ENCODE peak calls at places on chromosomes 7 and 10, in ten cellular contexts. U is CD8-positive, alpha-beta T cell; G is naive thymus-derived CD4-positive, alpha-beta T cell; X is colonic mucosa; P is astrocyte; O is right cardiac atrium; H is IMR-90; J is mucosa of descending colon; Y is SK-N-SH; B is A549. W is an unnamed sample. For H3K9me3 and H3K4me1, the result is how much of the 10 kb centered on the place peaks cover.

GRCh38 chr10:110617455-110618162 is 26.5 kb upstream of the RBM20 start:
- DNase-seq in X (no peak), O (no peak), H (no peak), B (no peak), J (no peak), Y (no peak), U (no peak), G (peak), P (no peak), W (no peak)

GRCh38 chr10:113151178-113151577 is 201.1 kb downstream of the TCF7L2 start:
- DNase-seq in P (no peak), U (no peak), B (no peak), G (no peak), J (no peak), Y (no peak), O (no peak), H (no peak), X (no peak), W (no peak)

GRCh38 chr7:116224492-116225098 is 14.3 kb downstream of the TES start:
- DNase-seq in B (no peak), Y (no peak), J (no peak), P (no peak), O (no peak), G (no peak), X (no peak), H (no peak), U (no peak), W (no peak)

GRCh38 chr10:125009580-125010235 is 67.8 kb downstream of the ZRANB1 start:
- DNase-seq in P (no peak), U (no peak), G (no peak), O (peak), J (peak), X (no peak), H (no peak), B (no peak), Y (no peak), W (no peak)

GRCh38 chr10:75239391-75239790 is 3.6 kb upstream of the COMTD1 start:
- DNase-seq in P (no peak), G (no peak), X (no peak), O (no peak), Y (no peak), J (no peak), B (no peak), U (no peak), H (no peak), W (no peak)

GRCh38 chr10:13894412-13895093 is 307.8 kb downstream of the PRPF18 start:
- DNase-seq in X (no peak), J (no peak), O (no peak), H (peak), B (no peak), Y (no peak), P (peak), G (no peak), U (no peak), W (no peak)

GRCh38 chr7:6193734-6194133 is 78.7 kb downstream of the CYTH3 start:
- DNase-seq in J (no peak), H (no peak), G (no peak), B (no peak), O (no peak), P (no peak), U (no peak), X (no peak), Y (no peak), W (no peak)

GRCh38 chr10:91077549-91078017 is 142.9 kb upstream of the PCGF5 start:
- DNase-seq in H (peak), G (no peak), O (peak), P (peak), Y (peak), J (peak), X (peak), U (no peak), B (no peak), W (peak)

GRCh38 chr10:34599401-34599800 is 215.7 kb downstream of the PARD3 start:
- DNase-seq in O (no peak), P (no peak), G (no peak), J (no peak), H (peak), X (no peak), Y (no peak), U (no peak), B (no peak), W (no peak)

GRCh38 chr7:131627589-131628212 is 71.3 kb upstream of the PODXL start:
- DNase-seq in Y (no peak), H (no peak), G (no peak), O (peak), U (no peak), P (no peak), X (no peak), J (peak), B (no peak), W (no peak)

GRCh38 chr10:132300582-132300981 is 7.2 kb downstream of the STK32C start:
- DNase-seq in J (peak), Y (peak), P (no peak), X (no peak), O (no peak), G (no peak), U (no peak), H (no peak), B (no peak), W (no peak)

GRCh38 chr7:2663121-2663886 is 24.7 kb upstream of the AMZ1 start:
- DNase-seq in O (peak), H (no peak), U (no peak), Y (peak), X (no peak), B (no peak), J (no peak), P (no peak), G (no peak), W (no peak)

GRCh38 chr7:7228967-7229366 is 46.6 kb downstream of the C1GALT1 start:
- DNase-seq in B (no peak), H (no peak), O (no peak), X (no peak), U (no peak), J (no peak), G (no peak), P (no peak), Y (no peak), W (no peak)

GRCh38 chr7:28954446-28954845 is 3.7 kb downstream of the TRIL start:
- DNase-seq in H (no peak), O (no peak), G (no peak), Y (peak), X (no peak), B (no peak), J (no peak), P (no peak), U (no peak), W (no peak)

GRCh38 chr7:157771-158251 is 34.6 kb upstream of the FAM20C start:
- DNase-seq in U (no peak), H (no peak), X (no peak), Y (no peak), P (no peak), B (no peak), J (peak), G (no peak), O (peak), W (no peak)

GRCh38 chr7:107742678-107743566 is 1.0 kb upstream of the CBLL1 start:
- DNase-seq in H (no peak), Y (peak), X (peak), G (no peak), J (peak), P (no peak), O (peak), B (no peak), U (no peak), W (peak)

GRCh38 chr10:4217653-4218052 is 432.6 kb upstream of the KLF6 start:
- DNase-seq in O (no peak), X (no peak), U (no peak), H (no peak), B (no peak), Y (no peak), P (no peak), J (peak), G (no peak), W (no peak)

GRCh38 chr7:127940365-127941160 is 90.7 kb downstream of the LRRC4 start:
- DNase-seq in H (no peak), X (no peak), O (peak), Y (no peak), U (no peak), P (peak), J (no peak), B (no peak), G (no peak), W (no peak)

GRCh38 chr7:29864668-29865067 is 58.4 kb downstream of the WIPF3 start:
- DNase-seq in H (no peak), O (no peak), B (no peak), Y (no peak), P (no peak), U (no peak), J (no peak), X (no peak), G (no peak), W (no peak)

GRCh38 chr7:121330053-121330833 is 1.4 kb downstream of the WNT16 start:
- DNase-seq in J (peak), G (no peak), O (peak), U (no peak), Y (peak), X (no peak), P (no peak), B (no peak), H (no peak), W (peak)

GRCh38 chr10:113006656-113007342 is 56.8 kb downstream of the TCF7L2 start:
- DNase-seq in J (no peak), O (no peak), H (no peak), B (no peak), G (peak), Y (no peak), U (no peak), X (no peak), P (no peak), W (no peak)

GRCh38 chr10:124006526-124006925 is 86.9 kb downstream of the CHST15 start:
- DNase-seq in H (no peak), U (no peak), G (no peak), P (no peak), Y (no peak), B (no peak), X (no peak), O (no peak), J (no peak), W (peak)

GRCh38 chr7:142248-142955 is 50.0 kb upstream of the FAM20C start:
- DNase-seq in X (peak), J (peak), U (no peak), H (no peak), Y (no peak), G (no peak), O (peak), P (no peak), B (no peak), W (no peak)

GRCh38 chr10:78438907-78439809 is 405.5 kb downstream of the RPS24 start:
- DNase-seq in Y (no peak), U (no peak), P (no peak), O (no peak), H (no peak), B (no peak), J (no peak), X (no peak), G (no peak), W (no peak)

GRCh38 chr10:17835688-17836087 is 26.5 kb downstream of the MRC1 start:
- DNase-seq in P (peak), J (no peak), B (peak), G (no peak), O (no peak), X (no peak), Y (no peak), H (peak), U (no peak), W (no peak)

GRCh38 chr10:69466158-69466490 is 14.9 kb downstream of the TSPAN15 start:
- DNase-seq in J (no peak), O (no peak), P (no peak), U (no peak), G (no peak), Y (no peak), X (no peak), B (no peak), H (no peak), W (peak)

GRCh38 chr10:73131295-73131694 is 21.0 kb downstream of the NUDT13 start:
- DNase-seq in J (no peak), U (no peak), X (no peak), B (no peak), O (no peak), Y (no peak), H (peak), P (no peak), G (no peak), W (no peak)

GRCh38 chr10:73892314-73893080 is 18.1 kb upstream of the CAMK2G start:
- DNase-seq in J (no peak), Y (no peak), P (peak), B (peak), X (no peak), U (no peak), H (peak), G (no peak), O (no peak), W (no peak)

GRCh38 chr10:122168598-122168997 is 102.5 kb upstream of the BTBD16 start:
- DNase-seq in H (no peak), X (no peak), B (no peak), Y (peak), J (no peak), U (no peak), G (no peak), P (no peak), O (no peak), W (no peak)
- H3K9me3 ChIP-seq in H (under half), X (under half), B (under half), Y (under half), J (under half), U (under half), G (under half), P (under half), O (under half), W (under half)

GRCh38 chr10:50619882-50620281 is 3.9 kb downstream of the SGMS1 start:
- DNase-seq in U (no peak), P (no peak), H (no peak), B (no peak), G (no peak), Y (no peak), X (no peak), O (no peak), J (no peak), W (no peak)

GRCh38 chr10:50622497-50623298 is 1.1 kb downstream of the SGMS1 start:
- DNase-seq in Y (peak), X (peak), B (peak), O (peak), U (no peak), G (no peak), J (peak), H (peak), P (peak), W (peak)

GRCh38 chr10:50621981-50622496 is 1.7 kb downstream of the SGMS1 start:
- DNase-seq in Y (peak), X (peak), U (peak), B (peak), G (peak), O (peak), H (peak), J (peak), P (peak), W (peak)

GRCh38 chr10:50619171-50619570 is 4.6 kb downstream of the SGMS1 start:
- DNase-seq in O (no peak), G (no peak), B (no peak), H (no peak), U (no peak), Y (no peak), J (no peak), P (no peak), X (no peak), W (no peak)

GRCh38 chr10:50620899-50621298 is 2.9 kb downstream of the SGMS1 start:
- DNase-seq in X (no peak), O (no peak), Y (no peak), U (no peak), H (no peak), J (no peak), B (no peak), G (no peak), P (no peak), W (no peak)
- H3K4me1 ChIP-seq in X (under half), O (under half), Y (under half), U (under half), H (under half), J (under half), B (under half), G (under half), P (under half), W (under half)

GRCh38 chr7:158310924-158311713 is 276.5 kb downstream of the PTPRN2 start:
- DNase-seq in X (no peak), P (no peak), O (no peak), B (no peak), J (no peak), U (no peak), Y (no peak), G (no peak), H (no peak), W (no peak)
- H3K9me3 ChIP-seq in X (under half), P (under half), O (under half), B (under half), J (under half), U (under half), Y (under half), G (under half), H (half or more), W (under half)

DNA sequence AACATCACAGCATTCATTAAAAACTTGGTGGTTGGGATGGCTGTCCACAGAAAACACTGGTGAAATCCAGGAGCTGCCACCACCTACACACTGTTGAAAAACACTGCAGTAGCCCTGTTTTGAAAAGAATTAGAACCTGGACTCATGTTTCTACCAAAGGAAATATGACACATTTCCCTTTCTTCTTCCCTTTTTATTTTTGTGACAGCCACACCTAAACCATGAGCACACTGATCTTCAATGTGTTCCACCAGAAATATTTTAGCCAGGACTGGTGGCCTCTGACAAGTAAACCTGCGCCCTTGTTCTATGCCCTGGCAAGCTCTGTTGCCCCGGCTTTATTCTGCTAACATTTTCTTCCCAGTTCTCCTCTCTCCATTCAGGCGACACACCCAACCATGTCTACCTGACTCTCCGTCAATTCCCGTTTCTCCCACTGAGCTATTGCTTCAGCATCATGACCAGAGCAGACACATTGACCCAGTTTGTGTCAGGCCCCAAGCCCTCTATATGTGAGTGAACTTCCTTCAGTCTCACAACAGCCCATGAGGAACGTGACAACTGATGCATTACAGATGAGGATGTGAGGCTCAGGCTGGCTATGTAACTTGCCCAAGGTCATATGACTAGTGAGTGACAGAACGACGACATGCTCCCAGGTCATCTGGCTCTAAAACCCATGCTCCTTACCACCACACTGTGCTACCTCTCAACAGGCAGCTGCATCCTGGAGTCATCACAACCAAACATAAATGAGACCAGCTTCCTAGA is 3.5 kb downstream of the TMEM140 start:
- DNase-seq in Y (no peak), O (no peak), X (no peak), U (no peak), P (no peak), J (no peak), B (no peak), H (no peak), G (no peak), W (no peak)
- H3K4me1 ChIP-seq in Y (under half), O (under half), X (under half), U (under half), P (under half), J (under half), B (under half), H (under half), G (under half), W (under half)

DNA sequence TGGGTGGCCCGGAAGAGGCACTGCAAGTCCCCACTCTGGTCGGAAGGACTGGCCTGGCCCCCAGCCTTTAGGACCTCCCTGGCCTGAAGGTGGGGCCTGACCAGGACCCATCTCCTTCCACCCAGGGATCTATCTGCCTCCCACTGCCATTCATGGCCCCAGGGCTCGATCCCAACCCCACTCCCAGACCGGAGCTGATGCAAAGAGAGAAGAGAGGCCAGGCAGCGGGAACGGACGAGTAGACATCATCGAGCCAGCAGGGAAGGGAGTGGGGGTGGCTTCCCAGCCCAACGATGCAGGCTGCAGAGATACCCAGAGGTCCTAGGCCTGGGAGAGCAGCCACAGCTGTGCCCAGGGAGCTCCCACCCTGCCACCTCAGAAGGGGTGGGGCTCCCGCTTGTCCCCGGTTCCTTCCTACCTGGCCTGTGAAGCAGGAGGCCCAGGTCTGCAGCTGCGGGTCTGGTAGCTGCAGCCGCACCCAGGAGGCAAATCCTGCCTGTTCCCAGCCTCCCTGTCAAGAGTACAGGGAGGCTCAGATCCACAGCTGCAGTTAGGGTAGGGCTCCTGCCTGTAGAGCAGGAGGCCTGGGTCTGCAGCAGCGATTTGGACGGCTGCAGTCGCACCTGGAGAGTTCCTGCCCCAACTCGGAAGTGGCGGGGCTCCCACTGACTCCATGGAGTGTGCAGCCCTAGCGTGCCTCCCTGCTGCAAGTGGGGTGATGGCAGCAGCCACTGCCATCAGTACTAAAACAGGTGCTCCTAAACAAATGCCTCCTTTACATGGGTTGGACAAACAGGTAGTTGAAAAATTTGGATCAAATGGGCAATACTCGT is 1151.0 kb upstream of the PHF14 start:
- DNase-seq in U (no peak), J (no peak), H (no peak), P (no peak), Y (no peak), X (no peak), G (no peak), O (peak), B (no peak), W (no peak)
- H3K9me3 ChIP-seq in U (under half), J (under half), H (under half), P (under half), Y (under half), X (under half), G (under half), O (under half), B (under half), W (under half)

GRCh38 chr7:101239951-101240220 is 2.3 kb upstream of the CLDN15 start:
- DNase-seq in Y (peak), B (no peak), G (no peak), P (no peak), H (no peak), U (no peak), J (no peak), O (no peak), X (no peak), W (no peak)

GRCh38 chr7:101238226-101239182 is 902 bp upstream of the CLDN15 start:
- DNase-seq in J (no peak), Y (peak), O (no peak), G (no peak), P (no peak), H (no peak), X (no peak), U (no peak), B (no peak), W (no peak)

GRCh38 chr7:101241015-101241363 is 3.4 kb upstream of the CLDN15 start:
- DNase-seq in O (no peak), Y (no peak), U (no peak), B (no peak), X (no peak), G (no peak), J (no peak), H (no peak), P (no peak), W (no peak)

GRCh38 chr7:101239191-101239950 is 1.8 kb upstream of the CLDN15 start:
- DNase-seq in U (no peak), B (no peak), Y (peak), X (no peak), G (no peak), O (peak), H (no peak), P (no peak), J (no peak), W (no peak)

DNA sequence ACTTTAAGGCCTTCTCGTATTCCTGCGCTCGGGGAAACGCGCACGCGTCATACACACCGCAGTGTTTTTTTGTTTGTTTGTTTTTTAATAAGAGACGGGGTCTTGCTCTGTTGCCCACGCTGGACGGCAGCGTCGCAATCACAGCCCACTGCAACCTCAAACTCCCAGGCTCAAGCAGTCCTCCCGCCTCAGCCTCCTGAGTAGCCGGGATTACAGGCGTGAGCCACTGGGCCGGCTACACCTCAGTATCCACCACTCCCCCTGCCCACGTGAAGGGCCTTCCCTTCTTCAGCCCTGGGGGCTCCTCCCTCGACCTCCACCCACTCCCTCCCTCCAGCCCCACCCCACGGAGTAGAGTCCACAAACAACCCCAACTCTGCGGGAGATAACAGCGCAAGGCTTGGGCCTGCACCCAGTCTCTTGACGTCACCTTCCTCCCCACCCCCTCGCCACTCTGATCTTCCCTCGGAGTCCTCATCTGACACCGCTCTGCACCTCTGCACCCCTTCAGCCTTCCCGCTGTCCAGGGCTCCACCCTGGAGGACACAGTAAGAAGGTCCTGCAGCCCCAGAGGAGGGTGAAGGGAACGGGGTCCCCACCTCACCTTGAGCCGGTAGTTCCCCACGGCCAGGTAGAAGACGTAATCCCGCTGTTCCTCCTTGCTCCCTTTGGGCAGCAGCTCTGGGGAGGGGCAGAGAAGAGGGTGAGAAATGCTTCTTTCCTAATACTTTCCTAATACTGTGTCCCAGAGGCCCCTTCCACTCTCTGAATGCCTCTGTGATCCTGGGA is 2.8 kb upstream of the CLDN15 start:
- DNase-seq in H (no peak), B (no peak), O (no peak), J (peak), X (no peak), G (no peak), U (no peak), Y (peak), P (no peak), W (peak)
- H3K4me1 ChIP-seq in H (under half), B (under half), O (under half), J (under half), X (under half), G (under half), U (under half), Y (under half), P (under half), W (under half)

W was measured in Peyer's patch.